ENCODE peak calls at places on chromosomes 2 and 18, in five cellular contexts. Z, N, W, K and Y are unnamed samples.

GRCh38 chr2:24466871-24467870 is 23.9 kb upstream of the NCOA1 start:
- DNase-seq in Z (no peak), N (no peak), W (no peak), K (no peak), Y (no peak)

GRCh38 chr2:2876350-2877042 is 501.1 kb downstream of the EIPR1 start:
- DNase-seq in Z (no peak), N (no peak), W (no peak), K (no peak), Y (no peak)

GRCh38 chr2:143399679-143400078 is 270.5 kb downstream of the ARHGAP15 start:
- DNase-seq in Z (no peak), N (no peak), W (no peak), K (no peak), Y (no peak)

GRCh38 chr2:71100195-71100964 is 29.6 kb downstream of the MCEE start:
- DNase-seq in Z (no peak), N (peak), W (peak), K (peak), Y (peak)

GRCh38 chr18:53268455-53268854 is 928.5 kb downstream of the DCC start:
- DNase-seq in Z (no peak), N (no peak), W (no peak), K (no peak), Y (no peak)

GRCh38 chr2:186554850-186555785 is 34.7 kb upstream of the ITGAV start:
- DNase-seq in Z (no peak), N (no peak), W (no peak), K (no peak), Y (no peak)

GRCh38 chr2:178420463-178420990 is 30.4 kb downstream of the PRKRA start:
- DNase-seq in Z (no peak), N (no peak), W (no peak), K (no peak), Y (no peak)

GRCh38 chr2:68463287-68463877 is 3.7 kb downstream of the FBXO48 start:
- DNase-seq in Z (no peak), N (no peak), W (no peak), K (no peak), Y (peak)

GRCh38 chr18:24825397-24825796 is 365.0 kb downstream of the HRH4 start:
- DNase-seq in Z (no peak), N (no peak), W (no peak), K (no peak), Y (no peak)

GRCh38 chr18:24826605-24827004 is 366.2 kb downstream of the HRH4 start:
- DNase-seq in Z (no peak), N (no peak), W (no peak), K (no peak), Y (no peak)

GRCh38 chr18:24831871-24832665 is 371.6 kb downstream of the HRH4 start:
- DNase-seq in Z (no peak), N (no peak), W (no peak), K (no peak), Y (no peak)

GRCh38 chr18:24831091-24831490 is 370.7 kb downstream of the HRH4 start:
- DNase-seq in Z (no peak), N (no peak), W (no peak), K (no peak), Y (no peak)

DNA sequence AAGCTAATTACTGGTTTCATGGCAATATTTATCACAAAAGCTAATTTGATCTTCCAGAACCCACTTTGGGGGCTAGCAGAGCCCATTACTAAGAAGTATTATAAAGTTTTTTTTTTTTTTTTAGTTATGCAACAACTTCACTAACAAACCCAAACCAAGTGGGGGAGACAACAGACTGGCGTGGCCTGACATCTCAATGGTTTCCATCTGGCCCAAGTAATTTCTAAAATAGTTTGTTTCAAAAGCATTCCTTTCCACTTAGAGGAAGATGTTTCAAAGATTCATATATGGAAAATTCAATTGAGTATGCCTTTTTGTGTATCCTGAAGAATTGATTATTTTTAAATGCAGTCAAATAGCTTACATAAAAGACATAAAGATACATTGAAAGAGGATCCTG is 367.1 kb downstream of the HRH4 start:
- DNase-seq in Z (no peak), N (no peak), W (no peak), K (no peak), Y (no peak)
- H3K27ac ChIP-seq in Z (no peak), N (no peak), W (no peak), K (no peak), Y (no peak)

GRCh38 chr2:37343537-37344434 is 644 bp upstream of the QPCT start:
- DNase-seq in Z (no peak), N (no peak), W (no peak), K (peak), Y (no peak)
- TF ChIP-seq CTCF in Z (peak), N (no peak), W (peak), K (no peak), Y (peak)

GRCh38 chr18:6881034-6881800 is 151.7 kb downstream of the ARHGAP28 start:
- DNase-seq in Z (no peak), N (no peak), W (no peak), K (peak), Y (peak)

GRCh38 chr18:6878881-6879280 is 149.4 kb downstream of the ARHGAP28 start:
- DNase-seq in Z (no peak), N (no peak), W (no peak), K (peak), Y (no peak)

GRCh38 chr18:6876646-6877045 is 147.1 kb downstream of the ARHGAP28 start:
- DNase-seq in Z (no peak), N (no peak), W (no peak), K (no peak), Y (peak)

GRCh38 chr18:6877288-6877687 is 147.8 kb downstream of the ARHGAP28 start:
- DNase-seq in Z (no peak), N (no peak), W (no peak), K (no peak), Y (no peak)

DNA sequence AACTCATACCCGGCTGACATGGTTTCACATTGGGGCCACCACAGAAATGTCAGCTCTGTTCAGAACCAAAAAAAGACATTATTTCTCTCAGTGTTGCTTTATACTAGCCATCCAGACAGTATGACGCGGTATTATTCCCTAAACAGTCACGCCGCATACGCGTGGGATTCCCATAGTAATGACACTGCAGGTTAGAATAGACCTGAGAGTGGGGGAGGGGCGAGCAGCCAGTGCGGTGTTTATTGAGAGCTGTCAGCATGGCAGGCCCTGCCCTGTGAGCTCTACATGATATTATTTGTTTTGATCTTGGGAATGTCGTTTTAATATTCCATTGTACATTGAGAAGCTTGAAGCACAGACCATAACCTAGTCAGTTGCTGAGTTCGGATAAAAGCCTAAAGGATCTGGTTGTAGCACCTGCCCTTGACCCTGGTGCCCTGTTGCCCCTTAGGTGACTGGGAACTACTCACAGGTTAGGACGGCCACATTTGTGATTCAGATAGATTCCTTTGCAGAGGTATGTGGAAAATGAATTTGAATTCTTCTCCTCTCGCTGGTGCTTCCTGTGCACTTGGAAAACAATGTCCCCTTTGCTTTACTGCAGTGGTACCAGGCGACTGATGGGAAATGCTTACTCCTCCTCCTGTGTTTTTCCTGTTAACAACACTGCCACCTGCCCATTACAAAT is 150.1 kb downstream of the ARHGAP28 start:
- DNase-seq in Z (no peak), N (no peak), W (no peak), K (no peak), Y (no peak)
- H3K27ac ChIP-seq in Z (no peak), N (no peak), W (no peak), K (no peak), Y (no peak)

DNA sequence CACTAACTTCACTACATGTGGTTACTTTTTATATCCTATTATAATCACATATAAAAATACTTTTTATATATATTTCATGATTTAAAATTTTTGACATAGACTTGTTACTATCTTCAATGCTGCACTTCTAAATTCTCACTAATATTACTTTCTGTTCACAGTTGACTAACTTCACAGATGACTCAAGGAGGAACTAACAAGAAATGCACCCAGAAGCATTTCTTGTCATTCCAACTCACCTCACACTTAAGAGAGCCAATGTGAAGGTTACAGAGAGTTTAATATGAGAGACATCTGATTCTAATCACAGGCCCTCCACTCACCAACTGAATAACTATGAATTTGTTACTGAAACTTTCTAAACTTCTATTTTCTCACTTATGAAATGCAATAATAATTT is 399.8 kb upstream of the SLC8A1 start:
- DNase-seq in Z (no peak), N (no peak), W (no peak), K (no peak), Y (no peak)
- TF ChIP-seq CTCF in Z (no peak), N (no peak), W (no peak), K (no peak), Y (no peak)